ENCODE peak calls at places on chromosomes 5 and 9, in five cellular contexts. W, U, D, B and X are unnamed samples.

GRCh38 chr5:178940569-178941360 is at the start of gene ZNF454:
- DNase-seq in W (peak; percentile 86), U (peak; percentile 62), D (peak; percentile 94), B (peak; percentile 94), X (peak; percentile 90)

GRCh38 chr9:36625006-36625600 is 52.4 kb downstream of the MELK start:
- DNase-seq in W (no peak), U (peak; percentile 90), D (peak; percentile 87), B (peak; percentile 90), X (no peak)

GRCh38 chr5:117487556-117487955 is 912.9 kb upstream of the SEMA6A start:
- DNase-seq in W (no peak), U (no peak), D (no peak), B (no peak), X (no peak)

GRCh38 chr5:147234825-147235635 is at the start of gene STK32A:
- DNase-seq in W (peak; percentile 70), U (no peak), D (peak; percentile 53), B (peak; percentile 37), X (peak; percentile 32)

GRCh38 chr5:136408996-136409395 is 43.7 kb upstream of the TRPC7 start:
- DNase-seq in W (no peak), U (no peak), D (no peak), B (no peak), X (no peak)

GRCh38 chr5:59709833-59710232 is 183.7 kb downstream of the PDE4D start:
- DNase-seq in W (no peak), U (peak; percentile 72), D (peak; percentile 88), B (peak; percentile 79), X (no peak)

GRCh38 chr9:131087354-131087893 is 8.9 kb upstream of the AIF1L start:
- DNase-seq in W (no peak), U (no peak), D (no peak), B (no peak), X (no peak)

GRCh38 chr5:32684261-32684660 is 26.9 kb upstream of the NPR3 start:
- DNase-seq in W (no peak), U (no peak), D (no peak), B (no peak), X (no peak)

GRCh38 chr5:149002053-149002452 is 60.8 kb downstream of the SH3TC2 start:
- DNase-seq in W (peak; percentile 60), U (peak; percentile 100), D (peak; percentile 100), B (peak; percentile 97), X (no peak)

GRCh38 chr9:79233542-79233941 is 338.2 kb upstream of the TLE4 start:
- DNase-seq in W (no peak), U (peak; percentile 27), D (no peak), B (peak; percentile 61), X (no peak)

GRCh38 chr9:121862973-121863372 is 211.5 kb downstream of the DAB2IP start:
- DNase-seq in W (no peak), U (no peak), D (no peak), B (no peak), X (no peak)

GRCh38 chr9:129290606-129291005 is 112.5 kb upstream of the IER5L start:
- DNase-seq in W (no peak), U (no peak), D (no peak), B (no peak), X (no peak)

GRCh38 chr5:82386576-82386975 is 108.4 kb upstream of the RPS23 start:
- DNase-seq in W (no peak), U (no peak), D (peak; percentile 89), B (no peak), X (no peak)
- H3K9ac ChIP-seq in W (no peak overlapping the region), U (no peak overlapping the region), D (no peak overlapping the region), B (no peak overlapping the region), X (no peak overlapping the region)

DNA sequence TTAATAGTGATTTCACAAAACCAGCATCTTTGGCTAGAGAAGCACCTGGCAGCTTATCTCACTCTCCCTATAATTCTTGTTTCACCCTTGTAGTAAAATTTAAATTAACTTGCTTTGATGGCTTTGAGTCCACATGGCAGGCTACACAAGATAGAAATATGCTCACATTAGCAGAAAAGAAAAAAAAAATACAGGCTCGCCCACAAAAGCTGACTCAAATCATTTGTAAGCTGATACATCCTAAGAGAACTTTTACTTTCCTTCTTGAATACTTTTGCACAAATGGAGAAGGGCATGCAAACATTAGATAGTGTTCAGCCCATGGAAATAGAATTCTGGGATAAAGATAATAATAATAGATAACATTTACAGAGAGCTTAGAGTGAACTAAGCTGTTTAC is 36.2 kb downstream of the TNFSF15 start:
- DNase-seq in W (no peak), U (peak; percentile 49), D (peak; percentile 69), B (peak; percentile 63), X (no peak)
- H3K9ac ChIP-seq in W (no peak overlapping the region), U (no peak overlapping the region), D (no peak overlapping the region), B (no peak overlapping the region), X (no peak overlapping the region)

GRCh38 chr9:5499157-5499556 is 11.2 kb upstream of the PDCD1LG2 start:
- DNase-seq in W (no peak), U (no peak), D (no peak), B (no peak), X (no peak)
- H3K9ac ChIP-seq in W (no peak overlapping the region), U (no peak overlapping the region), D (no peak overlapping the region), B (no peak overlapping the region), X (no peak overlapping the region)

GRCh38 chr5:160556886-160557285 is 135.2 kb downstream of the PTTG1 start:
- DNase-seq in W (no peak), U (peak; percentile 13), D (peak; percentile 85), B (peak; percentile 65), X (no peak)
- H3K9ac ChIP-seq in W (no peak overlapping the region), U (no peak overlapping the region), D (no peak overlapping the region), B (peak overlapping the region; percentile 8), X (no peak overlapping the region)

GRCh38 chr5:177469750-177470525 is 3.5 kb downstream of the DBN1 start:
- DNase-seq in W (no peak), U (no peak), D (no peak), B (no peak), X (no peak)

GRCh38 chr5:177471610-177472356 is 1.7 kb downstream of the DBN1 start:
- DNase-seq in W (no peak), U (peak; percentile 65), D (peak; percentile 73), B (peak; percentile 91), X (no peak)

GRCh38 chr5:177472460-177473441 is 683 bp downstream of the DBN1 start:
- DNase-seq in W (peak; percentile 52), U (no peak), D (peak; percentile 53), B (peak; percentile 69), X (no peak)

GRCh38 chr5:177469061-177469628 is 4.3 kb downstream of the DBN1 start:
- DNase-seq in W (no peak), U (no peak), D (peak; percentile 41), B (peak; percentile 62), X (no peak)

DNA sequence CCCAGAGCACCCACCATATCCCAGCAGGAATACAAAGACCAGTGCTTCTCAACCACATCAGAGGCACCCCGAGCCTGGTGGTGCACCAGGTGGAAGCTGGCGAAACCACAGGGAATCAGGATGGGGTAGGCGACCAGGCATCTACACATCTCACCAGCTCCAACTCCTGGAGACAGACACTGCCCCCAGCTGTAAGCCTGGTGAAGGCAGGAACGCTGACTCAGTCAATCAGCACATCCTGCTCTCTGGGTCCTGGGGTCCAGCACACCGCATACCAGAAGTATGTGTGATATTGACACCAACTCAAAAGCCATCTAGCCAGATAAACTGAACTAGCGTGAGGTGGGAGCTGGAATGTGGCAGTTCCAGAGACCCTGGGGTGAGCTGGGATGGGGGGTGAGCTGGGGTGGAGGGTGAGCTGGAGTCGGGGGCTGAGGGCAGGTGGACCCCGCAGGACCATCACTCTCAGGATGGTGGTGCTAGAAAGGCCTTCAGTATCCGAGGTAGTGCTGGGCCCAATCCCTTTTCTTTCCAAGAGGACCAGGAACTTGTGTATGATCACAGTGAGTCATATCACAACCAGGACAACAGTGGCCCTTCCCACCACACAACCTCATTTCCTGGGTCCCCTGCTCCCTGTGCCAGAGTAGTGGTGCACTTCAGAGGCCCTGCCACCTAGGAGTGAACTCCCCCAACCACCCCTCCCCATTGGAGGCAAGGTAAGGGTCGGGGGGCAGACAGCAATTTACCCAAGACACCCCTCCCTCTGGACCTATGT is 2.5 kb downstream of the DBN1 start:
- DNase-seq in W (no peak), U (no peak), D (peak; percentile 75), B (peak; percentile 74), X (no peak)
- H3K9ac ChIP-seq in W (peak overlapping the region; percentile 56), U (peak overlapping the region; percentile 93), D (no peak overlapping the region), B (peak overlapping the region; percentile 84), X (no peak overlapping the region)